ENCODE peak calls at places on chromosomes 3 and 15, in nine cellular contexts. F is NCI-H1105, O is epithelial cell of esophagus, T is left ventricle myocardium inferior, Q is fibroblast of lung, P is H7, B is kidney glomerular epithelial cell, H is posterior vena cava, C is B cell. D is an unnamed sample.

GRCh38 chr3:138768126-138768525 is 66.6 kb downstream of the PIK3CB start:
- DNase-seq in Q (no peak), O (no peak), H (no peak), C (no peak), P (no peak), T (no peak), B (no peak), F (no peak), D (no peak)

GRCh38 chr3:65893631-65894030 is 145.1 kb downstream of the MAGI1 start:
- DNase-seq in F (no peak), C (no peak), O (peak; percentile 59), H (no peak), P (no peak), Q (no peak), T (no peak), B (no peak), D (no peak)

GRCh38 chr3:138974467-138974866 is 27.4 kb downstream of the FOXL2NB start:
- DNase-seq in C (no peak), F (no peak), Q (peak; percentile 5), T (no peak), B (no peak), O (peak; percentile 54), H (no peak), P (no peak), D (no peak)

GRCh38 chr3:65751123-65751700 is 287.5 kb downstream of the MAGI1 start:
- DNase-seq in B (peak; percentile 10), F (peak; percentile 1), P (peak; percentile 28), O (peak; percentile 48), H (peak; percentile 79), Q (peak; percentile 13), T (peak; percentile 25), C (peak; percentile 0), D (no peak)

GRCh38 chr3:79162653-79163052 is 605.1 kb downstream of the ROBO1 start:
- DNase-seq in P (no peak), T (no peak), B (no peak), O (no peak), F (no peak), H (no peak), C (no peak), Q (peak; percentile 20), D (no peak)

GRCh38 chr3:143445118-143445517 is 325.5 kb downstream of the CHST2 start:
- DNase-seq in B (no peak), T (no peak), H (no peak), C (no peak), F (no peak), O (peak; percentile 81), Q (peak; percentile 53), P (no peak), D (no peak)

GRCh38 chr3:123143669-123144411 is 57.9 kb upstream of the SEC22A start:
- DNase-seq in F (no peak), T (no peak), Q (no peak), H (no peak), C (no peak), B (peak; percentile 65), P (no peak), O (no peak), D (no peak)

GRCh38 chr3:183579967-183580720 is 24.6 kb upstream of the KLHL6 start:
- DNase-seq in F (no peak), H (no peak), B (peak; percentile 3), O (no peak), Q (no peak), P (no peak), C (no peak), T (peak; percentile 30), D (no peak)

GRCh38 chr3:172915911-172916514 is 165.5 kb downstream of the ECT2 start:
- DNase-seq in H (no peak), B (no peak), C (no peak), Q (no peak), F (peak; percentile 93), T (no peak), P (no peak), O (no peak), D (no peak)

GRCh38 chr15:95259965-95260364 is 1028.6 kb downstream of the MCTP2 start:
- DNase-seq in P (no peak), T (no peak), H (no peak), F (no peak), B (no peak), Q (peak; percentile 40), C (no peak), O (peak; percentile 88), D (no peak)

GRCh38 chr15:29863438-29863837 is 41.2 kb upstream of the TJP1 start:
- DNase-seq in F (no peak), C (no peak), Q (no peak), B (no peak), O (no peak), H (no peak), P (no peak), T (no peak), D (no peak)

GRCh38 chr15:31235298-31236183 is 91.1 kb upstream of the KLF13 start:
- DNase-seq in T (peak; percentile 82), B (no peak), O (peak; percentile 10), H (peak; percentile 82), F (peak; percentile 83), Q (peak; percentile 49), C (no peak), P (no peak), D (no peak)

GRCh38 chr15:35141743-35142356 is 56.8 kb upstream of the NANOGP8 start:
- DNase-seq in F (no peak), B (peak; percentile 43), H (no peak), Q (peak; percentile 93), C (no peak), P (no peak), O (peak; percentile 75), T (no peak), D (no peak)

GRCh38 chr3:171028025-171028778 is 1.7 kb upstream of the SLC2A2 start:
- DNase-seq in T (peak; percentile 54), Q (peak; percentile 98), B (peak; percentile 76), O (peak; percentile 68), C (no peak), F (peak; percentile 60), H (peak; percentile 80), P (peak; percentile 58), D (peak; percentile 5)

GRCh38 chr15:66894986-66895780 is 170.2 kb upstream of the SMAD3 start:
- DNase-seq in C (no peak), H (no peak), Q (peak; percentile 18), B (no peak), O (peak; percentile 37), P (no peak), F (no peak), T (no peak), D (no peak)

GRCh38 chr3:120615863-120616599 is 19.9 kb downstream of the NDUFB4 start:
- DNase-seq in P (no peak), F (no peak), B (no peak), C (no peak), H (peak; percentile 87), O (peak; percentile 19), Q (peak; percentile 85), T (peak; percentile 40), D (no peak)

GRCh38 chr3:99808163-99808794 is 9.4 kb upstream of the CMSS1 start:
- DNase-seq in O (peak; percentile 81), B (peak; percentile 63), T (no peak), Q (peak; percentile 79), H (no peak), F (peak; percentile 48), C (peak; percentile 59), P (peak; percentile 64), D (peak; percentile 46)

D was measured in CD8-positive, alpha-beta T cell.